ENCODE peak calls at places on chromosome 16, in eight cellular contexts. One of them, this sample, is unnamed.

GRCh38 chr16:8768701-8769100 is 28.7 kb downstream of the TMEM186 start:
- DNase-seq in brain microvascular endothelial cell: no peak
- DNase-seq in activated T-helper 9 cell treated with anti-CD3 and anti-CD28 coated beads, Interleukin-2, amount 50 U/mL, for 16 hours: no peak
- DNase-seq in CD4-positive, alpha-beta T cell: no peak
- DNase-seq in activated naive CD4-positive, alpha-beta T cell treated with anti-CD3 and anti-CD28 coated beads, Interleukin-2, amount 10 ng/mL, durations not matched to agents 7 days and 5 days: no peak
- DNase-seq in D341Med: no peak
- DNase-seq in SHP77: no peak
- DNase-seq in activated effector memory CD4-positive, alpha-beta T cell treated with anti-CD3 and anti-CD28 coated beads, Interleukin-2, amount 50 U/mL, for 16 hours: no peak
- DNase-seq in this sample: no peak

GRCh38 chr16:80680839-80681238 is 123.6 kb downstream of the CDYL2 start:
- DNase-seq in activated naive CD4-positive, alpha-beta T cell treated with anti-CD3 and anti-CD28 coated beads, Interleukin-2, amount 10 ng/mL, durations not matched to agents 7 days and 5 days: no peak
- DNase-seq in brain microvascular endothelial cell: no peak
- DNase-seq in activated effector memory CD4-positive, alpha-beta T cell treated with anti-CD3 and anti-CD28 coated beads, Interleukin-2, amount 50 U/mL, for 16 hours: no peak
- DNase-seq in CD4-positive, alpha-beta T cell: no peak
- DNase-seq in activated T-helper 9 cell treated with anti-CD3 and anti-CD28 coated beads, Interleukin-2, amount 50 U/mL, for 16 hours: no peak
- DNase-seq in SHP77: no peak
- DNase-seq in D341Med: no peak
- DNase-seq in this sample: no peak

GRCh38 chr16:12436201-12436657 is 367.5 kb downstream of the CPPED1 start:
- DNase-seq in activated naive CD4-positive, alpha-beta T cell treated with anti-CD3 and anti-CD28 coated beads, Interleukin-2, amount 10 ng/mL, durations not matched to agents 7 days and 5 days: no peak
- DNase-seq in brain microvascular endothelial cell: no peak
- DNase-seq in CD4-positive, alpha-beta T cell: no peak
- DNase-seq in SHP77: no peak
- DNase-seq in activated effector memory CD4-positive, alpha-beta T cell treated with anti-CD3 and anti-CD28 coated beads, Interleukin-2, amount 50 U/mL, for 16 hours: no peak
- DNase-seq in activated T-helper 9 cell treated with anti-CD3 and anti-CD28 coated beads, Interleukin-2, amount 50 U/mL, for 16 hours: no peak
- DNase-seq in D341Med: no peak
- DNase-seq in this sample: no peak

GRCh38 chr16:56352351-56353053 is 72.8 kb downstream of the AMFR start:
- DNase-seq in activated naive CD4-positive, alpha-beta T cell treated with anti-CD3 and anti-CD28 coated beads, Interleukin-2, amount 10 ng/mL, durations not matched to agents 7 days and 5 days: peak
- DNase-seq in D341Med: no peak
- DNase-seq in brain microvascular endothelial cell: no peak
- DNase-seq in activated T-helper 9 cell treated with anti-CD3 and anti-CD28 coated beads, Interleukin-2, amount 50 U/mL, for 16 hours: no peak
- DNase-seq in activated effector memory CD4-positive, alpha-beta T cell treated with anti-CD3 and anti-CD28 coated beads, Interleukin-2, amount 50 U/mL, for 16 hours: peak
- DNase-seq in CD4-positive, alpha-beta T cell: no peak
- DNase-seq in SHP77: no peak
- DNase-seq in this sample: peak

GRCh38 chr16:50340578-50340977 is 28.2 kb downstream of the BRD7 start:
- DNase-seq in activated naive CD4-positive, alpha-beta T cell treated with anti-CD3 and anti-CD28 coated beads, Interleukin-2, amount 10 ng/mL, durations not matched to agents 7 days and 5 days: no peak
- DNase-seq in CD4-positive, alpha-beta T cell: no peak
- DNase-seq in brain microvascular endothelial cell: no peak
- DNase-seq in activated T-helper 9 cell treated with anti-CD3 and anti-CD28 coated beads, Interleukin-2, amount 50 U/mL, for 16 hours: no peak
- DNase-seq in SHP77: no peak
- DNase-seq in D341Med: no peak
- DNase-seq in activated effector memory CD4-positive, alpha-beta T cell treated with anti-CD3 and anti-CD28 coated beads, Interleukin-2, amount 50 U/mL, for 16 hours: no peak
- DNase-seq in this sample: no peak

GRCh38 chr16:30524575-30525571 is 1.5 kb downstream of the ZNF768 start:
- DNase-seq in CD4-positive, alpha-beta T cell: no peak
- DNase-seq in brain microvascular endothelial cell: no peak
- DNase-seq in activated naive CD4-positive, alpha-beta T cell treated with anti-CD3 and anti-CD28 coated beads, Interleukin-2, amount 10 ng/mL, durations not matched to agents 7 days and 5 days: no peak
- DNase-seq in activated effector memory CD4-positive, alpha-beta T cell treated with anti-CD3 and anti-CD28 coated beads, Interleukin-2, amount 50 U/mL, for 16 hours: no peak
- DNase-seq in SHP77: no peak
- DNase-seq in D341Med: no peak
- DNase-seq in activated T-helper 9 cell treated with anti-CD3 and anti-CD28 coated beads, Interleukin-2, amount 50 U/mL, for 16 hours: no peak
- DNase-seq in this sample: no peak

GRCh38 chr16:86713021-86713631 is 134.8 kb downstream of the FOXL1 start:
- DNase-seq in brain microvascular endothelial cell: no peak
- DNase-seq in activated T-helper 9 cell treated with anti-CD3 and anti-CD28 coated beads, Interleukin-2, amount 50 U/mL, for 16 hours: no peak
- DNase-seq in D341Med: no peak
- DNase-seq in activated naive CD4-positive, alpha-beta T cell treated with anti-CD3 and anti-CD28 coated beads, Interleukin-2, amount 10 ng/mL, durations not matched to agents 7 days and 5 days: no peak
- DNase-seq in CD4-positive, alpha-beta T cell: no peak
- DNase-seq in activated effector memory CD4-positive, alpha-beta T cell treated with anti-CD3 and anti-CD28 coated beads, Interleukin-2, amount 50 U/mL, for 16 hours: no peak
- DNase-seq in SHP77: no peak
- DNase-seq in this sample: no peak

GRCh38 chr16:64051826-64052225 is 1070.0 kb downstream of the CDH11 start:
- DNase-seq in CD4-positive, alpha-beta T cell: no peak
- DNase-seq in D341Med: peak
- DNase-seq in SHP77: peak
- DNase-seq in brain microvascular endothelial cell: peak
- DNase-seq in activated effector memory CD4-positive, alpha-beta T cell treated with anti-CD3 and anti-CD28 coated beads, Interleukin-2, amount 50 U/mL, for 16 hours: no peak
- DNase-seq in activated T-helper 9 cell treated with anti-CD3 and anti-CD28 coated beads, Interleukin-2, amount 50 U/mL, for 16 hours: no peak
- DNase-seq in activated naive CD4-positive, alpha-beta T cell treated with anti-CD3 and anti-CD28 coated beads, Interleukin-2, amount 10 ng/mL, durations not matched to agents 7 days and 5 days: no peak
- DNase-seq in this sample: no peak

GRCh38 chr16:53541326-53541725 is 38.3 kb upstream of the AKTIP start:
- DNase-seq in activated naive CD4-positive, alpha-beta T cell treated with anti-CD3 and anti-CD28 coated beads, Interleukin-2, amount 10 ng/mL, durations not matched to agents 7 days and 5 days: no peak
- DNase-seq in brain microvascular endothelial cell: peak
- DNase-seq in activated effector memory CD4-positive, alpha-beta T cell treated with anti-CD3 and anti-CD28 coated beads, Interleukin-2, amount 50 U/mL, for 16 hours: no peak
- DNase-seq in SHP77: no peak
- DNase-seq in CD4-positive, alpha-beta T cell: no peak
- DNase-seq in D341Med: no peak
- DNase-seq in activated T-helper 9 cell treated with anti-CD3 and anti-CD28 coated beads, Interleukin-2, amount 50 U/mL, for 16 hours: no peak
- DNase-seq in this sample: no peak

GRCh38 chr16:27398894-27399853 is 2.8 kb upstream of the IL21R start:
- DNase-seq in CD4-positive, alpha-beta T cell: no peak
- DNase-seq in SHP77: no peak
- DNase-seq in activated T-helper 9 cell treated with anti-CD3 and anti-CD28 coated beads, Interleukin-2, amount 50 U/mL, for 16 hours: no peak
- DNase-seq in brain microvascular endothelial cell: no peak
- DNase-seq in D341Med: no peak
- DNase-seq in activated effector memory CD4-positive, alpha-beta T cell treated with anti-CD3 and anti-CD28 coated beads, Interleukin-2, amount 50 U/mL, for 16 hours: no peak
- DNase-seq in activated naive CD4-positive, alpha-beta T cell treated with anti-CD3 and anti-CD28 coated beads, Interleukin-2, amount 10 ng/mL, durations not matched to agents 7 days and 5 days: no peak
- DNase-seq in this sample: no peak

GRCh38 chr16:12685806-12686205 is 117.9 kb downstream of the CPPED1 start:
- DNase-seq in D341Med: no peak
- DNase-seq in SHP77: no peak
- DNase-seq in activated effector memory CD4-positive, alpha-beta T cell treated with anti-CD3 and anti-CD28 coated beads, Interleukin-2, amount 50 U/mL, for 16 hours: no peak
- DNase-seq in CD4-positive, alpha-beta T cell: no peak
- DNase-seq in activated naive CD4-positive, alpha-beta T cell treated with anti-CD3 and anti-CD28 coated beads, Interleukin-2, amount 10 ng/mL, durations not matched to agents 7 days and 5 days: no peak
- DNase-seq in activated T-helper 9 cell treated with anti-CD3 and anti-CD28 coated beads, Interleukin-2, amount 50 U/mL, for 16 hours: no peak
- DNase-seq in brain microvascular endothelial cell: peak
- DNase-seq in this sample: no peak

GRCh38 chr16:29990883-29991570 is 4.4 kb downstream of the HIRIP3 start:
- DNase-seq in CD4-positive, alpha-beta T cell: no peak
- DNase-seq in activated effector memory CD4-positive, alpha-beta T cell treated with anti-CD3 and anti-CD28 coated beads, Interleukin-2, amount 50 U/mL, for 16 hours: no peak
- DNase-seq in activated T-helper 9 cell treated with anti-CD3 and anti-CD28 coated beads, Interleukin-2, amount 50 U/mL, for 16 hours: no peak
- DNase-seq in brain microvascular endothelial cell: no peak
- DNase-seq in SHP77: no peak
- DNase-seq in activated naive CD4-positive, alpha-beta T cell treated with anti-CD3 and anti-CD28 coated beads, Interleukin-2, amount 10 ng/mL, durations not matched to agents 7 days and 5 days: no peak
- DNase-seq in D341Med: no peak
- DNase-seq in this sample: no peak

GRCh38 chr16:53745753-53746258 is 41.9 kb downstream of the FTO start:
- DNase-seq in activated naive CD4-positive, alpha-beta T cell treated with anti-CD3 and anti-CD28 coated beads, Interleukin-2, amount 10 ng/mL, durations not matched to agents 7 days and 5 days: no peak
- DNase-seq in activated effector memory CD4-positive, alpha-beta T cell treated with anti-CD3 and anti-CD28 coated beads, Interleukin-2, amount 50 U/mL, for 16 hours: no peak
- DNase-seq in activated T-helper 9 cell treated with anti-CD3 and anti-CD28 coated beads, Interleukin-2, amount 50 U/mL, for 16 hours: no peak
- DNase-seq in SHP77: no peak
- DNase-seq in D341Med: peak
- DNase-seq in CD4-positive, alpha-beta T cell: no peak
- DNase-seq in brain microvascular endothelial cell: no peak
- DNase-seq in this sample: no peak

GRCh38 chr16:89393731-89394406 is 96.5 kb downstream of the ANKRD11 start:
- DNase-seq in CD4-positive, alpha-beta T cell: no peak
- DNase-seq in activated naive CD4-positive, alpha-beta T cell treated with anti-CD3 and anti-CD28 coated beads, Interleukin-2, amount 10 ng/mL, durations not matched to agents 7 days and 5 days: no peak
- DNase-seq in SHP77: no peak
- DNase-seq in D341Med: no peak
- DNase-seq in activated effector memory CD4-positive, alpha-beta T cell treated with anti-CD3 and anti-CD28 coated beads, Interleukin-2, amount 50 U/mL, for 16 hours: no peak
- DNase-seq in brain microvascular endothelial cell: no peak
- DNase-seq in activated T-helper 9 cell treated with anti-CD3 and anti-CD28 coated beads, Interleukin-2, amount 50 U/mL, for 16 hours: no peak
- DNase-seq in this sample: no peak

GRCh38 chr16:2282262-2282661 is 14.3 kb upstream of the RNPS1 start:
- DNase-seq in CD4-positive, alpha-beta T cell: no peak
- DNase-seq in activated naive CD4-positive, alpha-beta T cell treated with anti-CD3 and anti-CD28 coated beads, Interleukin-2, amount 10 ng/mL, durations not matched to agents 7 days and 5 days: no peak
- DNase-seq in activated effector memory CD4-positive, alpha-beta T cell treated with anti-CD3 and anti-CD28 coated beads, Interleukin-2, amount 50 U/mL, for 16 hours: no peak
- DNase-seq in D341Med: no peak
- DNase-seq in SHP77: no peak
- DNase-seq in brain microvascular endothelial cell: no peak
- DNase-seq in activated T-helper 9 cell treated with anti-CD3 and anti-CD28 coated beads, Interleukin-2, amount 50 U/mL, for 16 hours: no peak
- DNase-seq in this sample: no peak

GRCh38 chr16:70653809-70654771 is 7.7 kb downstream of the IL34 start:
- DNase-seq in brain microvascular endothelial cell: peak
- DNase-seq in D341Med: peak
- DNase-seq in activated naive CD4-positive, alpha-beta T cell treated with anti-CD3 and anti-CD28 coated beads, Interleukin-2, amount 10 ng/mL, durations not matched to agents 7 days and 5 days: peak
- DNase-seq in activated effector memory CD4-positive, alpha-beta T cell treated with anti-CD3 and anti-CD28 coated beads, Interleukin-2, amount 50 U/mL, for 16 hours: peak
- DNase-seq in SHP77: peak
- DNase-seq in CD4-positive, alpha-beta T cell: peak
- DNase-seq in activated T-helper 9 cell treated with anti-CD3 and anti-CD28 coated beads, Interleukin-2, amount 50 U/mL, for 16 hours: peak
- DNase-seq in this sample: peak

GRCh38 chr16:64507240-64508024 is 614.4 kb downstream of the CDH11 start:
- DNase-seq in activated naive CD4-positive, alpha-beta T cell treated with anti-CD3 and anti-CD28 coated beads, Interleukin-2, amount 10 ng/mL, durations not matched to agents 7 days and 5 days: no peak
- DNase-seq in SHP77: no peak
- DNase-seq in activated T-helper 9 cell treated with anti-CD3 and anti-CD28 coated beads, Interleukin-2, amount 50 U/mL, for 16 hours: no peak
- DNase-seq in brain microvascular endothelial cell: no peak
- DNase-seq in D341Med: no peak
- DNase-seq in activated effector memory CD4-positive, alpha-beta T cell treated with anti-CD3 and anti-CD28 coated beads, Interleukin-2, amount 50 U/mL, for 16 hours: no peak
- DNase-seq in CD4-positive, alpha-beta T cell: no peak
- DNase-seq in this sample: no peak

GRCh38 chr16:85735225-85735722 is 15.6 kb downstream of the C16orf74 start:
- DNase-seq in CD4-positive, alpha-beta T cell: peak
- DNase-seq in brain microvascular endothelial cell: no peak
- DNase-seq in D341Med: no peak
- DNase-seq in activated naive CD4-positive, alpha-beta T cell treated with anti-CD3 and anti-CD28 coated beads, Interleukin-2, amount 10 ng/mL, durations not matched to agents 7 days and 5 days: peak
- DNase-seq in activated effector memory CD4-positive, alpha-beta T cell treated with anti-CD3 and anti-CD28 coated beads, Interleukin-2, amount 50 U/mL, for 16 hours: peak
- DNase-seq in activated T-helper 9 cell treated with anti-CD3 and anti-CD28 coated beads, Interleukin-2, amount 50 U/mL, for 16 hours: no peak
- DNase-seq in SHP77: no peak
- DNase-seq in this sample: no peak

GRCh38 chr16:31487720-31488629 is 5.1 kb downstream of the SLC5A2 start:
- DNase-seq in brain microvascular endothelial cell: no peak
- DNase-seq in activated T-helper 9 cell treated with anti-CD3 and anti-CD28 coated beads, Interleukin-2, amount 50 U/mL, for 16 hours: peak
- DNase-seq in SHP77: peak
- DNase-seq in CD4-positive, alpha-beta T cell: peak
- DNase-seq in activated naive CD4-positive, alpha-beta T cell treated with anti-CD3 and anti-CD28 coated beads, Interleukin-2, amount 10 ng/mL, durations not matched to agents 7 days and 5 days: peak
- DNase-seq in D341Med: peak
- DNase-seq in activated effector memory CD4-positive, alpha-beta T cell treated with anti-CD3 and anti-CD28 coated beads, Interleukin-2, amount 50 U/mL, for 16 hours: peak
- DNase-seq in this sample: no peak

GRCh38 chr16:89076159-89076558 is 17.5 kb upstream of the ACSF3 start:
- DNase-seq in activated naive CD4-positive, alpha-beta T cell treated with anti-CD3 and anti-CD28 coated beads, Interleukin-2, amount 10 ng/mL, durations not matched to agents 7 days and 5 days: no peak
- DNase-seq in brain microvascular endothelial cell: no peak
- DNase-seq in SHP77: no peak
- DNase-seq in activated effector memory CD4-positive, alpha-beta T cell treated with anti-CD3 and anti-CD28 coated beads, Interleukin-2, amount 50 U/mL, for 16 hours: no peak
- DNase-seq in activated T-helper 9 cell treated with anti-CD3 and anti-CD28 coated beads, Interleukin-2, amount 50 U/mL, for 16 hours: no peak
- DNase-seq in CD4-positive, alpha-beta T cell: no peak
- DNase-seq in D341Med: no peak
- DNase-seq in this sample: no peak

GRCh38 chr16:30028438-30029093 is 2.5 kb downstream of the TLCD3B start:
- DNase-seq in CD4-positive, alpha-beta T cell: no peak
- DNase-seq in activated effector memory CD4-positive, alpha-beta T cell treated with anti-CD3 and anti-CD28 coated beads, Interleukin-2, amount 50 U/mL, for 16 hours: no peak
- DNase-seq in activated T-helper 9 cell treated with anti-CD3 and anti-CD28 coated beads, Interleukin-2, amount 50 U/mL, for 16 hours: no peak
- DNase-seq in activated naive CD4-positive, alpha-beta T cell treated with anti-CD3 and anti-CD28 coated beads, Interleukin-2, amount 10 ng/mL, durations not matched to agents 7 days and 5 days: peak
- DNase-seq in SHP77: no peak
- DNase-seq in D341Med: no peak
- DNase-seq in brain microvascular endothelial cell: no peak
- DNase-seq in this sample: no peak

GRCh38 chr16:66853261-66854139 is 9.3 kb downstream of the CA7 start:
- DNase-seq in activated effector memory CD4-positive, alpha-beta T cell treated with anti-CD3 and anti-CD28 coated beads, Interleukin-2, amount 50 U/mL, for 16 hours: no peak
- DNase-seq in activated naive CD4-positive, alpha-beta T cell treated with anti-CD3 and anti-CD28 coated beads, Interleukin-2, amount 10 ng/mL, durations not matched to agents 7 days and 5 days: no peak
- DNase-seq in activated T-helper 9 cell treated with anti-CD3 and anti-CD28 coated beads, Interleukin-2, amount 50 U/mL, for 16 hours: no peak
- DNase-seq in brain microvascular endothelial cell: no peak
- DNase-seq in CD4-positive, alpha-beta T cell: no peak
- DNase-seq in SHP77: no peak
- DNase-seq in D341Med: no peak
- DNase-seq in this sample: no peak

GRCh38 chr16:85195884-85196816 is 83.9 kb upstream of the CIBAR2 start:
- DNase-seq in D341Med: no peak
- DNase-seq in brain microvascular endothelial cell: no peak
- DNase-seq in activated naive CD4-positive, alpha-beta T cell treated with anti-CD3 and anti-CD28 coated beads, Interleukin-2, amount 10 ng/mL, durations not matched to agents 7 days and 5 days: no peak
- DNase-seq in SHP77: no peak
- DNase-seq in activated effector memory CD4-positive, alpha-beta T cell treated with anti-CD3 and anti-CD28 coated beads, Interleukin-2, amount 50 U/mL, for 16 hours: no peak
- DNase-seq in CD4-positive, alpha-beta T cell: no peak
- DNase-seq in activated T-helper 9 cell treated with anti-CD3 and anti-CD28 coated beads, Interleukin-2, amount 50 U/mL, for 16 hours: no peak
- DNase-seq in this sample: no peak

GRCh38 chr16:67718668-67719047 is 458 bp downstream of the GFOD2 start:
- DNase-seq in D341Med: no peak
- DNase-seq in CD4-positive, alpha-beta T cell: no peak
- DNase-seq in activated effector memory CD4-positive, alpha-beta T cell treated with anti-CD3 and anti-CD28 coated beads, Interleukin-2, amount 50 U/mL, for 16 hours: peak
- DNase-seq in activated T-helper 9 cell treated with anti-CD3 and anti-CD28 coated beads, Interleukin-2, amount 50 U/mL, for 16 hours: no peak
- DNase-seq in SHP77: no peak
- DNase-seq in brain microvascular endothelial cell: no peak
- DNase-seq in activated naive CD4-positive, alpha-beta T cell treated with anti-CD3 and anti-CD28 coated beads, Interleukin-2, amount 10 ng/mL, durations not matched to agents 7 days and 5 days: no peak
- DNase-seq in this sample: no peak

GRCh38 chr16:66451548-66451947 is 24.5 kb downstream of the BEAN1 start:
- DNase-seq in SHP77: no peak
- DNase-seq in activated effector memory CD4-positive, alpha-beta T cell treated with anti-CD3 and anti-CD28 coated beads, Interleukin-2, amount 50 U/mL, for 16 hours: no peak
- DNase-seq in brain microvascular endothelial cell: no peak
- DNase-seq in CD4-positive, alpha-beta T cell: no peak
- DNase-seq in activated naive CD4-positive, alpha-beta T cell treated with anti-CD3 and anti-CD28 coated beads, Interleukin-2, amount 10 ng/mL, durations not matched to agents 7 days and 5 days: no peak
- DNase-seq in D341Med: no peak
- DNase-seq in activated T-helper 9 cell treated with anti-CD3 and anti-CD28 coated beads, Interleukin-2, amount 50 U/mL, for 16 hours: no peak
- DNase-seq in this sample: no peak

GRCh38 chr16:57700801-57701551 is 6.4 kb downstream of the DRC7 start:
- DNase-seq in activated naive CD4-positive, alpha-beta T cell treated with anti-CD3 and anti-CD28 coated beads, Interleukin-2, amount 10 ng/mL, durations not matched to agents 7 days and 5 days: no peak
- DNase-seq in CD4-positive, alpha-beta T cell: no peak
- DNase-seq in SHP77: no peak
- DNase-seq in activated effector memory CD4-positive, alpha-beta T cell treated with anti-CD3 and anti-CD28 coated beads, Interleukin-2, amount 50 U/mL, for 16 hours: no peak
- DNase-seq in activated T-helper 9 cell treated with anti-CD3 and anti-CD28 coated beads, Interleukin-2, amount 50 U/mL, for 16 hours: no peak
- DNase-seq in brain microvascular endothelial cell: no peak
- DNase-seq in D341Med: no peak
- DNase-seq in this sample: no peak

GRCh38 chr16:81786868-81787267 is 7.8 kb downstream of the PLCG2 start:
- DNase-seq in brain microvascular endothelial cell: no peak
- DNase-seq in SHP77: no peak
- DNase-seq in activated T-helper 9 cell treated with anti-CD3 and anti-CD28 coated beads, Interleukin-2, amount 50 U/mL, for 16 hours: no peak
- DNase-seq in activated naive CD4-positive, alpha-beta T cell treated with anti-CD3 and anti-CD28 coated beads, Interleukin-2, amount 10 ng/mL, durations not matched to agents 7 days and 5 days: no peak
- DNase-seq in D341Med: no peak
- DNase-seq in CD4-positive, alpha-beta T cell: no peak
- DNase-seq in activated effector memory CD4-positive, alpha-beta T cell treated with anti-CD3 and anti-CD28 coated beads, Interleukin-2, amount 50 U/mL, for 16 hours: no peak
- DNase-seq in this sample: no peak

GRCh38 chr16:67235816-67236547 is 9.1 kb downstream of the TMEM208 start:
- DNase-seq in activated effector memory CD4-positive, alpha-beta T cell treated with anti-CD3 and anti-CD28 coated beads, Interleukin-2, amount 50 U/mL, for 16 hours: peak
- DNase-seq in activated T-helper 9 cell treated with anti-CD3 and anti-CD28 coated beads, Interleukin-2, amount 50 U/mL, for 16 hours: peak
- DNase-seq in D341Med: no peak
- DNase-seq in activated naive CD4-positive, alpha-beta T cell treated with anti-CD3 and anti-CD28 coated beads, Interleukin-2, amount 10 ng/mL, durations not matched to agents 7 days and 5 days: peak
- DNase-seq in SHP77: no peak
- DNase-seq in CD4-positive, alpha-beta T cell: peak
- DNase-seq in brain microvascular endothelial cell: no peak
- DNase-seq in this sample: no peak

GRCh38 chr16:87227651-87228015 is 89.6 kb downstream of the C16orf95 start:
- DNase-seq in activated naive CD4-positive, alpha-beta T cell treated with anti-CD3 and anti-CD28 coated beads, Interleukin-2, amount 10 ng/mL, durations not matched to agents 7 days and 5 days: no peak
- DNase-seq in D341Med: no peak
- DNase-seq in activated T-helper 9 cell treated with anti-CD3 and anti-CD28 coated beads, Interleukin-2, amount 50 U/mL, for 16 hours: no peak
- DNase-seq in activated effector memory CD4-positive, alpha-beta T cell treated with anti-CD3 and anti-CD28 coated beads, Interleukin-2, amount 50 U/mL, for 16 hours: no peak
- DNase-seq in SHP77: no peak
- DNase-seq in CD4-positive, alpha-beta T cell: no peak
- DNase-seq in brain microvascular endothelial cell: no peak
- DNase-seq in this sample: no peak

GRCh38 chr16:87930456-87930855 is 5.9 kb downstream of the CA5A start:
- DNase-seq in SHP77: peak
- DNase-seq in CD4-positive, alpha-beta T cell: no peak
- DNase-seq in activated effector memory CD4-positive, alpha-beta T cell treated with anti-CD3 and anti-CD28 coated beads, Interleukin-2, amount 50 U/mL, for 16 hours: no peak
- DNase-seq in D341Med: peak
- DNase-seq in brain microvascular endothelial cell: no peak
- DNase-seq in activated naive CD4-positive, alpha-beta T cell treated with anti-CD3 and anti-CD28 coated beads, Interleukin-2, amount 10 ng/mL, durations not matched to agents 7 days and 5 days: no peak
- DNase-seq in activated T-helper 9 cell treated with anti-CD3 and anti-CD28 coated beads, Interleukin-2, amount 50 U/mL, for 16 hours: no peak
- DNase-seq in this sample: no peak

GRCh38 chr16:28616636-28617035 is 6.8 kb upstream of the SULT1A1 start:
- DNase-seq in SHP77: no peak
- DNase-seq in CD4-positive, alpha-beta T cell: no peak
- DNase-seq in brain microvascular endothelial cell: no peak
- DNase-seq in activated effector memory CD4-positive, alpha-beta T cell treated with anti-CD3 and anti-CD28 coated beads, Interleukin-2, amount 50 U/mL, for 16 hours: no peak
- DNase-seq in D341Med: no peak
- DNase-seq in activated naive CD4-positive, alpha-beta T cell treated with anti-CD3 and anti-CD28 coated beads, Interleukin-2, amount 10 ng/mL, durations not matched to agents 7 days and 5 days: no peak
- DNase-seq in activated T-helper 9 cell treated with anti-CD3 and anti-CD28 coated beads, Interleukin-2, amount 50 U/mL, for 16 hours: no peak
- DNase-seq in this sample: peak

GRCh38 chr16:63617990-63618763 is 1503.7 kb downstream of the CDH11 start:
- DNase-seq in activated naive CD4-positive, alpha-beta T cell treated with anti-CD3 and anti-CD28 coated beads, Interleukin-2, amount 10 ng/mL, durations not matched to agents 7 days and 5 days: no peak
- DNase-seq in D341Med: no peak
- DNase-seq in SHP77: peak
- DNase-seq in CD4-positive, alpha-beta T cell: no peak
- DNase-seq in brain microvascular endothelial cell: no peak
- DNase-seq in activated T-helper 9 cell treated with anti-CD3 and anti-CD28 coated beads, Interleukin-2, amount 50 U/mL, for 16 hours: no peak
- DNase-seq in activated effector memory CD4-positive, alpha-beta T cell treated with anti-CD3 and anti-CD28 coated beads, Interleukin-2, amount 50 U/mL, for 16 hours: no peak
- DNase-seq in this sample: no peak

GRCh38 chr16:13483121-13483520 is 436.8 kb upstream of the ERCC4 start:
- DNase-seq in activated T-helper 9 cell treated with anti-CD3 and anti-CD28 coated beads, Interleukin-2, amount 50 U/mL, for 16 hours: no peak
- DNase-seq in activated effector memory CD4-positive, alpha-beta T cell treated with anti-CD3 and anti-CD28 coated beads, Interleukin-2, amount 50 U/mL, for 16 hours: no peak
- DNase-seq in SHP77: no peak
- DNase-seq in brain microvascular endothelial cell: no peak
- DNase-seq in D341Med: no peak
- DNase-seq in activated naive CD4-positive, alpha-beta T cell treated with anti-CD3 and anti-CD28 coated beads, Interleukin-2, amount 10 ng/mL, durations not matched to agents 7 days and 5 days: no peak
- DNase-seq in CD4-positive, alpha-beta T cell: no peak
- DNase-seq in this sample: no peak

This sample was measured in SJSA1.